ENCODE peak calls at places on chromosomes 6 and 20, in five cellular contexts. D is AG10803, W is NCI-H1417, C is memory B cell, M is fibroblast of gingiva. S is an unnamed sample.

GRCh38 chr6:124699038-124699437 is 263.2 kb upstream of the RNF217 start:
- DNase-seq in D (no peak), W (no peak), C (no peak), M (no peak), S (no peak)

GRCh38 chr6:168190646-168191443 is 111.8 kb upstream of the FRMD1 start:
- DNase-seq in D (no peak), W (no peak), C (no peak), M (no peak), S (no peak)

GRCh38 chr6:8194499-8194898 is 92.2 kb upstream of the EEF1E1 start:
- DNase-seq in D (no peak), W (no peak), C (no peak), M (no peak), S (no peak)

GRCh38 chr20:13457487-13457886 is 181.2 kb downstream of the TASP1 start:
- DNase-seq in D (no peak), W (no peak), C (no peak), M (no peak), S (no peak)

GRCh38 chr6:43838276-43839036 is 68.4 kb downstream of the VEGFA start:
- DNase-seq in D (peak), W (peak), C (no peak), M (peak), S (no peak)

GRCh38 chr6:82363368-82364086 is at the start of gene TPBG:
- DNase-seq in D (peak), W (peak), C (no peak), M (peak), S (no peak)

GRCh38 chr20:35791823-35792222 is 20.0 kb downstream of the PHF20 start:
- DNase-seq in D (peak), W (no peak), C (no peak), M (peak), S (no peak)

GRCh38 chr20:16063876-16064275 is 509.4 kb downstream of the KIF16B start:
- DNase-seq in D (peak), W (no peak), C (no peak), M (peak), S (no peak)

GRCh38 chr20:24164360-24164759 is 175.8 kb upstream of the GGTLC1 start:
- DNase-seq in D (no peak), W (no peak), C (no peak), M (no peak), S (no peak)

GRCh38 chr20:57647933-57648785 is 27.9 kb upstream of the ZBP1 start:
- DNase-seq in D (no peak), W (no peak), C (no peak), M (no peak), S (no peak)

GRCh38 chr6:40550096-40550731 is 37.0 kb downstream of the LRFN2 start:
- DNase-seq in D (peak), W (peak), C (no peak), M (peak), S (peak)

GRCh38 chr20:3701061-3701998 is 11.1 kb downstream of the SIGLEC1 start:
- DNase-seq in D (no peak), W (no peak), C (no peak), M (no peak), S (no peak)

S was measured in naive B cell.